ENCODE peak calls at places on chromosomes 2 and 18, in eight cellular contexts. One of them, this sample, is unnamed.

GRCh38 chr2:187842978-187843847 is 289.0 kb upstream of the TFPI start:
- DNase-seq in chondrocyte: no peak
- DNase-seq in MM.1S: peak
- DNase-seq in HepG2: peak
- DNase-seq in cardiac fibroblast: peak
- DNase-seq in IMR-90: peak
- DNase-seq in epithelial cell of esophagus: peak
- DNase-seq in neural crest cell: peak
- DNase-seq in this sample: peak

GRCh38 chr2:24721470-24721869 is 71.7 kb downstream of the PTRHD1 start:
- DNase-seq in chondrocyte: no peak
- DNase-seq in MM.1S: no peak
- DNase-seq in HepG2: no peak
- DNase-seq in cardiac fibroblast: peak
- DNase-seq in IMR-90: peak
- DNase-seq in epithelial cell of esophagus: peak
- DNase-seq in neural crest cell: no peak
- DNase-seq in this sample: no peak

GRCh38 chr2:176096243-176096985 is 3.2 kb upstream of the HOXD12 start:
- DNase-seq in chondrocyte: no peak
- DNase-seq in MM.1S: peak
- DNase-seq in HepG2: no peak
- DNase-seq in cardiac fibroblast: peak
- DNase-seq in IMR-90: no peak
- DNase-seq in epithelial cell of esophagus: no peak
- DNase-seq in neural crest cell: no peak
- DNase-seq in this sample: no peak

GRCh38 chr2:203722411-203722810 is 16.0 kb downstream of the CD28 start:
- DNase-seq in chondrocyte: no peak
- DNase-seq in MM.1S: no peak
- DNase-seq in HepG2: no peak
- DNase-seq in cardiac fibroblast: peak
- DNase-seq in IMR-90: peak
- DNase-seq in epithelial cell of esophagus: peak
- DNase-seq in neural crest cell: no peak
- DNase-seq in this sample: no peak

GRCh38 chr2:134715932-134716643 is 2.7 kb downstream of the TMEM163 start:
- DNase-seq in chondrocyte: no peak
- DNase-seq in MM.1S: no peak
- DNase-seq in HepG2: no peak
- DNase-seq in cardiac fibroblast: no peak
- DNase-seq in IMR-90: no peak
- DNase-seq in epithelial cell of esophagus: no peak
- DNase-seq in neural crest cell: no peak
- DNase-seq in this sample: no peak

GRCh38 chr2:94993176-94994062 is 32.1 kb upstream of the MAL start:
- DNase-seq in chondrocyte: peak
- DNase-seq in MM.1S: no peak
- DNase-seq in HepG2: no peak
- DNase-seq in cardiac fibroblast: no peak
- DNase-seq in IMR-90: no peak
- DNase-seq in epithelial cell of esophagus: no peak
- DNase-seq in neural crest cell: no peak
- DNase-seq in this sample: no peak

GRCh38 chr2:50732796-50733195 is 299.1 kb downstream of the NRXN1 start:
- DNase-seq in chondrocyte: no peak
- DNase-seq in MM.1S: no peak
- DNase-seq in HepG2: no peak
- DNase-seq in cardiac fibroblast: no peak
- DNase-seq in IMR-90: no peak
- DNase-seq in epithelial cell of esophagus: no peak
- DNase-seq in neural crest cell: no peak
- DNase-seq in this sample: no peak

GRCh38 chr18:63131106-63131943 is 188.2 kb downstream of the BCL2 start:
- DNase-seq in chondrocyte: no peak
- DNase-seq in MM.1S: peak
- DNase-seq in HepG2: peak
- DNase-seq in cardiac fibroblast: peak
- DNase-seq in IMR-90: peak
- DNase-seq in epithelial cell of esophagus: peak
- DNase-seq in neural crest cell: peak
- DNase-seq in this sample: peak

GRCh38 chr2:45315881-45316280 is 295.2 kb downstream of the SRBD1 start:
- DNase-seq in chondrocyte: no peak
- DNase-seq in MM.1S: no peak
- DNase-seq in HepG2: no peak
- DNase-seq in cardiac fibroblast: peak
- DNase-seq in IMR-90: peak
- DNase-seq in epithelial cell of esophagus: no peak
- DNase-seq in neural crest cell: no peak
- DNase-seq in this sample: no peak

GRCh38 chr2:68946117-68946516 is 6.6 kb downstream of the GKN2 start:
- DNase-seq in chondrocyte: no peak
- DNase-seq in MM.1S: no peak
- DNase-seq in HepG2: no peak
- DNase-seq in cardiac fibroblast: no peak
- DNase-seq in IMR-90: no peak
- DNase-seq in epithelial cell of esophagus: no peak
- DNase-seq in neural crest cell: no peak
- DNase-seq in this sample: no peak

GRCh38 chr2:36967236-36967876 is 1.0 kb upstream of the STRN start:
- DNase-seq in chondrocyte: no peak
- DNase-seq in MM.1S: no peak
- DNase-seq in HepG2: peak
- DNase-seq in cardiac fibroblast: no peak
- DNase-seq in IMR-90: no peak
- DNase-seq in epithelial cell of esophagus: no peak
- DNase-seq in neural crest cell: no peak
- DNase-seq in this sample: no peak

GRCh38 chr2:97765933-97766332 is 52.6 kb downstream of the ZAP70 start:
- DNase-seq in chondrocyte: no peak
- DNase-seq in MM.1S: no peak
- DNase-seq in HepG2: no peak
- DNase-seq in cardiac fibroblast: no peak
- DNase-seq in IMR-90: no peak
- DNase-seq in epithelial cell of esophagus: no peak
- DNase-seq in neural crest cell: no peak
- DNase-seq in this sample: no peak

GRCh38 chr2:167110345-167110744 is 222.1 kb downstream of the XIRP2 start:
- DNase-seq in chondrocyte: no peak
- DNase-seq in MM.1S: no peak
- DNase-seq in HepG2: no peak
- DNase-seq in cardiac fibroblast: no peak
- DNase-seq in IMR-90: no peak
- DNase-seq in epithelial cell of esophagus: no peak
- DNase-seq in neural crest cell: no peak
- DNase-seq in this sample: no peak

GRCh38 chr2:167114018-167114417 is 225.7 kb downstream of the XIRP2 start:
- DNase-seq in chondrocyte: no peak
- DNase-seq in MM.1S: no peak
- DNase-seq in HepG2: no peak
- DNase-seq in cardiac fibroblast: peak
- DNase-seq in IMR-90: peak
- DNase-seq in epithelial cell of esophagus: peak
- DNase-seq in neural crest cell: no peak
- DNase-seq in this sample: no peak
- TF ChIP-seq CTCF in chondrocyte: no peak
- TF ChIP-seq CTCF in MM.1S: no peak
- TF ChIP-seq CTCF in HepG2: no peak
- TF ChIP-seq CTCF in cardiac fibroblast: no peak
- TF ChIP-seq CTCF in IMR-90: no peak
- TF ChIP-seq CTCF in epithelial cell of esophagus: no peak
- TF ChIP-seq CTCF in neural crest cell: no peak
- TF ChIP-seq CTCF in this sample: no peak

GRCh38 chr2:140943867-140944266 is 1186.9 kb downstream of the LRP1B start:
- DNase-seq in chondrocyte: no peak
- DNase-seq in MM.1S: no peak
- DNase-seq in HepG2: no peak
- DNase-seq in cardiac fibroblast: no peak
- DNase-seq in IMR-90: no peak
- DNase-seq in epithelial cell of esophagus: no peak
- DNase-seq in neural crest cell: no peak
- DNase-seq in this sample: no peak
- TF ChIP-seq CTCF in chondrocyte: peak
- TF ChIP-seq CTCF in MM.1S: no peak
- TF ChIP-seq CTCF in HepG2: no peak
- TF ChIP-seq CTCF in cardiac fibroblast: no peak
- TF ChIP-seq CTCF in IMR-90: no peak
- TF ChIP-seq CTCF in epithelial cell of esophagus: no peak
- TF ChIP-seq CTCF in neural crest cell: peak
- TF ChIP-seq CTCF in this sample: no peak

GRCh38 chr2:128755693-128756371 is 437.2 kb upstream of the HS6ST1 start:
- DNase-seq in chondrocyte: no peak
- DNase-seq in MM.1S: no peak
- DNase-seq in HepG2: no peak
- DNase-seq in cardiac fibroblast: no peak
- DNase-seq in IMR-90: no peak
- DNase-seq in epithelial cell of esophagus: no peak
- DNase-seq in neural crest cell: no peak
- DNase-seq in this sample: no peak
- TF ChIP-seq CTCF in chondrocyte: peak
- TF ChIP-seq CTCF in MM.1S: no peak
- TF ChIP-seq CTCF in HepG2: no peak
- TF ChIP-seq CTCF in cardiac fibroblast: no peak
- TF ChIP-seq CTCF in IMR-90: no peak
- TF ChIP-seq CTCF in epithelial cell of esophagus: no peak
- TF ChIP-seq CTCF in neural crest cell: no peak
- TF ChIP-seq CTCF in this sample: no peak

DNA sequence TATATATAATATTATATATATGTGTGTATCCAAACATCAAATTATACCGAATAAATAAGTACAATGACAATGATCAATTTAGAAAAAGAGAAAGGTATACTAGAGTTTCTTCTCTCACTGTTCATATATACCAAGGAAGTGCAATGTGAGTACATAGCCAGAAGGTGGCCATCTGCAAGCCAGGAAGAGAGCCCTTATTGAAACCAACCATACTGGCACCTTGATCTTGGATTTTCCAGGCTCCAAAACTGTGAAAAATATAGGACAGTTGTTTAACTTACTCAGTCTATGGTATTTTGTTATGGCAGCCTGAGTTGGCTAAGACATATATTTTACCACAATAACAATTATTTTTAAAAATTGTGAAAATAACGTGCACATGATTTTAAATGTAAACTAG is 1490.2 kb upstream of the SLC39A10 start:
- DNase-seq in chondrocyte: no peak
- DNase-seq in MM.1S: peak
- DNase-seq in HepG2: peak
- DNase-seq in cardiac fibroblast: peak
- DNase-seq in IMR-90: no peak
- DNase-seq in epithelial cell of esophagus: peak
- DNase-seq in neural crest cell: no peak
- DNase-seq in this sample: peak
- TF ChIP-seq CTCF in chondrocyte: peak
- TF ChIP-seq CTCF in MM.1S: peak
- TF ChIP-seq CTCF in HepG2: peak
- TF ChIP-seq CTCF in cardiac fibroblast: peak
- TF ChIP-seq CTCF in IMR-90: peak
- TF ChIP-seq CTCF in epithelial cell of esophagus: peak
- TF ChIP-seq CTCF in neural crest cell: peak
- TF ChIP-seq CTCF in this sample: peak

GRCh38 chr2:240579771-240580614 is 6.5 kb upstream of the CAPN10 start:
- DNase-seq in chondrocyte: no peak
- DNase-seq in MM.1S: peak
- DNase-seq in HepG2: peak
- DNase-seq in cardiac fibroblast: peak
- DNase-seq in IMR-90: peak
- DNase-seq in epithelial cell of esophagus: peak
- DNase-seq in neural crest cell: no peak
- DNase-seq in this sample: peak
- TF ChIP-seq CTCF in chondrocyte: peak
- TF ChIP-seq CTCF in MM.1S: peak
- TF ChIP-seq CTCF in HepG2: peak
- TF ChIP-seq CTCF in cardiac fibroblast: no peak
- TF ChIP-seq CTCF in IMR-90: no peak
- TF ChIP-seq CTCF in epithelial cell of esophagus: peak
- TF ChIP-seq CTCF in neural crest cell: no peak
- TF ChIP-seq CTCF in this sample: peak

GRCh38 chr2:195574305-195574704 is 82.7 kb upstream of the SLC39A10 start:
- DNase-seq in chondrocyte: no peak
- DNase-seq in MM.1S: no peak
- DNase-seq in HepG2: no peak
- DNase-seq in cardiac fibroblast: no peak
- DNase-seq in IMR-90: no peak
- DNase-seq in epithelial cell of esophagus: no peak
- DNase-seq in neural crest cell: no peak
- DNase-seq in this sample: no peak

GRCh38 chr2:195572894-195573293 is 84.1 kb upstream of the SLC39A10 start:
- DNase-seq in chondrocyte: no peak
- DNase-seq in MM.1S: no peak
- DNase-seq in HepG2: no peak
- DNase-seq in cardiac fibroblast: no peak
- DNase-seq in IMR-90: no peak
- DNase-seq in epithelial cell of esophagus: peak
- DNase-seq in neural crest cell: no peak
- DNase-seq in this sample: no peak

GRCh38 chr2:195575021-195575420 is 82.0 kb upstream of the SLC39A10 start:
- DNase-seq in chondrocyte: no peak
- DNase-seq in MM.1S: no peak
- DNase-seq in HepG2: no peak
- DNase-seq in cardiac fibroblast: peak
- DNase-seq in IMR-90: no peak
- DNase-seq in epithelial cell of esophagus: no peak
- DNase-seq in neural crest cell: no peak
- DNase-seq in this sample: no peak

GRCh38 chr2:195573314-195573713 is 83.7 kb upstream of the SLC39A10 start:
- DNase-seq in chondrocyte: no peak
- DNase-seq in MM.1S: no peak
- DNase-seq in HepG2: no peak
- DNase-seq in cardiac fibroblast: no peak
- DNase-seq in IMR-90: peak
- DNase-seq in epithelial cell of esophagus: no peak
- DNase-seq in neural crest cell: no peak
- DNase-seq in this sample: no peak

GRCh38 chr2:195575879-195576391 is 81.1 kb upstream of the SLC39A10 start:
- DNase-seq in chondrocyte: no peak
- DNase-seq in MM.1S: peak
- DNase-seq in HepG2: peak
- DNase-seq in cardiac fibroblast: peak
- DNase-seq in IMR-90: peak
- DNase-seq in epithelial cell of esophagus: peak
- DNase-seq in neural crest cell: no peak
- DNase-seq in this sample: peak
- TF ChIP-seq CTCF in chondrocyte: peak
- TF ChIP-seq CTCF in MM.1S: peak
- TF ChIP-seq CTCF in HepG2: peak
- TF ChIP-seq CTCF in cardiac fibroblast: no peak
- TF ChIP-seq CTCF in IMR-90: peak
- TF ChIP-seq CTCF in epithelial cell of esophagus: no peak
- TF ChIP-seq CTCF in neural crest cell: no peak
- TF ChIP-seq CTCF in this sample: no peak

GRCh38 chr2:169426069-169426663 is 53.1 kb upstream of the BBS5 start:
- DNase-seq in chondrocyte: no peak
- DNase-seq in MM.1S: no peak
- DNase-seq in HepG2: no peak
- DNase-seq in cardiac fibroblast: no peak
- DNase-seq in IMR-90: no peak
- DNase-seq in epithelial cell of esophagus: no peak
- DNase-seq in neural crest cell: no peak
- DNase-seq in this sample: no peak
- TF ChIP-seq CTCF in chondrocyte: no peak
- TF ChIP-seq CTCF in MM.1S: no peak
- TF ChIP-seq CTCF in HepG2: no peak
- TF ChIP-seq CTCF in cardiac fibroblast: no peak
- TF ChIP-seq CTCF in IMR-90: no peak
- TF ChIP-seq CTCF in epithelial cell of esophagus: no peak
- TF ChIP-seq CTCF in neural crest cell: no peak
- TF ChIP-seq CTCF in this sample: no peak

This sample was measured in Calu3.